ENCODE peak calls at places on chromosomes 3 and 15, in nine cellular contexts. One of them, this sample, is unnamed.

GRCh38 chr3:197554196-197554561 is 1.6 kb downstream of the BDH1 start:
- DNase-seq in HCT116: no peak
- DNase-seq in neural progenitor cell: no peak
- DNase-seq in PC-3: no peak
- DNase-seq in GM23338: no peak
- DNase-seq in OCI-LY7: peak
- DNase-seq in MM.1S: peak
- DNase-seq in hepatocyte: no peak
- DNase-seq in GM23248: no peak
- DNase-seq in this sample: no peak

GRCh38 chr3:148902173-148902791 is 37.2 kb downstream of the CPA3 start:
- DNase-seq in PC-3: peak
- DNase-seq in OCI-LY7: no peak
- DNase-seq in MM.1S: no peak
- DNase-seq in GM23338: no peak
- DNase-seq in neural progenitor cell: no peak
- DNase-seq in GM23248: peak
- DNase-seq in hepatocyte: no peak
- DNase-seq in HCT116: no peak
- DNase-seq in this sample: no peak

GRCh38 chr3:33658971-33659848 is 58.8 kb downstream of the CLASP2 start:
- DNase-seq in GM23248: peak
- DNase-seq in hepatocyte: peak
- DNase-seq in MM.1S: peak
- DNase-seq in neural progenitor cell: peak
- DNase-seq in GM23338: peak
- DNase-seq in HCT116: no peak
- DNase-seq in OCI-LY7: peak
- DNase-seq in PC-3: no peak
- DNase-seq in this sample: peak

GRCh38 chr15:27672537-27672936 is 426.6 kb downstream of the OCA2 start:
- DNase-seq in HCT116: no peak
- DNase-seq in OCI-LY7: no peak
- DNase-seq in neural progenitor cell: no peak
- DNase-seq in PC-3: no peak
- DNase-seq in MM.1S: no peak
- DNase-seq in GM23248: no peak
- DNase-seq in GM23338: no peak
- DNase-seq in hepatocyte: no peak
- DNase-seq in this sample: no peak

GRCh38 chr3:56758539-56758981 is 43.2 kb downstream of the ARHGEF3 start:
- DNase-seq in HCT116: peak
- DNase-seq in GM23338: no peak
- DNase-seq in PC-3: peak
- DNase-seq in GM23248: peak
- DNase-seq in MM.1S: no peak
- DNase-seq in OCI-LY7: no peak
- DNase-seq in neural progenitor cell: no peak
- DNase-seq in hepatocyte: peak
- DNase-seq in this sample: peak

GRCh38 chr3:31945738-31946052 is 35.4 kb downstream of the OSBPL10 start:
- DNase-seq in HCT116: no peak
- DNase-seq in GM23248: peak
- DNase-seq in GM23338: no peak
- DNase-seq in MM.1S: no peak
- DNase-seq in hepatocyte: no peak
- DNase-seq in neural progenitor cell: no peak
- DNase-seq in PC-3: no peak
- DNase-seq in OCI-LY7: no peak
- DNase-seq in this sample: no peak

GRCh38 chr3:136311971-136312370 is 61.8 kb downstream of the PCCB start:
- DNase-seq in OCI-LY7: no peak
- DNase-seq in GM23338: no peak
- DNase-seq in HCT116: no peak
- DNase-seq in PC-3: no peak
- DNase-seq in GM23248: peak
- DNase-seq in hepatocyte: no peak
- DNase-seq in MM.1S: no peak
- DNase-seq in neural progenitor cell: no peak
- DNase-seq in this sample: no peak

GRCh38 chr3:126365351-126366274 is 8.4 kb upstream of the KLF15 start:
- DNase-seq in PC-3: no peak
- DNase-seq in neural progenitor cell: no peak
- DNase-seq in MM.1S: peak
- DNase-seq in hepatocyte: no peak
- DNase-seq in HCT116: no peak
- DNase-seq in GM23338: peak
- DNase-seq in GM23248: no peak
- DNase-seq in OCI-LY7: no peak
- DNase-seq in this sample: no peak

GRCh38 chr3:169404491-169404890 is 259.0 kb downstream of the MECOM start:
- DNase-seq in HCT116: no peak
- DNase-seq in PC-3: no peak
- DNase-seq in OCI-LY7: no peak
- DNase-seq in hepatocyte: no peak
- DNase-seq in neural progenitor cell: peak
- DNase-seq in MM.1S: no peak
- DNase-seq in GM23248: no peak
- DNase-seq in GM23338: peak
- DNase-seq in this sample: no peak

GRCh38 chr15:32842081-32842480 is 124.3 kb downstream of the GREM1 start:
- DNase-seq in HCT116: no peak
- DNase-seq in OCI-LY7: no peak
- DNase-seq in hepatocyte: no peak
- DNase-seq in MM.1S: no peak
- DNase-seq in GM23248: peak
- DNase-seq in PC-3: no peak
- DNase-seq in neural progenitor cell: no peak
- DNase-seq in GM23338: no peak
- DNase-seq in this sample: no peak

GRCh38 chr3:124059580-124059979 is 67.7 kb upstream of the ROPN1 start:
- DNase-seq in PC-3: no peak
- DNase-seq in OCI-LY7: no peak
- DNase-seq in neural progenitor cell: no peak
- DNase-seq in hepatocyte: no peak
- DNase-seq in GM23248: peak
- DNase-seq in HCT116: no peak
- DNase-seq in GM23338: no peak
- DNase-seq in MM.1S: no peak
- DNase-seq in this sample: no peak

GRCh38 chr3:25427155-25428002 is 684 bp upstream of the RARB start:
- DNase-seq in hepatocyte: peak
- DNase-seq in PC-3: no peak
- DNase-seq in OCI-LY7: no peak
- DNase-seq in GM23338: no peak
- DNase-seq in GM23248: peak
- DNase-seq in MM.1S: no peak
- DNase-seq in HCT116: no peak
- DNase-seq in neural progenitor cell: no peak
- DNase-seq in this sample: peak

GRCh38 chr15:36370051-36370734 is 209.2 kb upstream of the CDIN1 start:
- DNase-seq in HCT116: no peak
- DNase-seq in MM.1S: no peak
- DNase-seq in GM23338: no peak
- DNase-seq in neural progenitor cell: no peak
- DNase-seq in OCI-LY7: no peak
- DNase-seq in PC-3: no peak
- DNase-seq in GM23248: no peak
- DNase-seq in hepatocyte: no peak
- DNase-seq in this sample: no peak

DNA sequence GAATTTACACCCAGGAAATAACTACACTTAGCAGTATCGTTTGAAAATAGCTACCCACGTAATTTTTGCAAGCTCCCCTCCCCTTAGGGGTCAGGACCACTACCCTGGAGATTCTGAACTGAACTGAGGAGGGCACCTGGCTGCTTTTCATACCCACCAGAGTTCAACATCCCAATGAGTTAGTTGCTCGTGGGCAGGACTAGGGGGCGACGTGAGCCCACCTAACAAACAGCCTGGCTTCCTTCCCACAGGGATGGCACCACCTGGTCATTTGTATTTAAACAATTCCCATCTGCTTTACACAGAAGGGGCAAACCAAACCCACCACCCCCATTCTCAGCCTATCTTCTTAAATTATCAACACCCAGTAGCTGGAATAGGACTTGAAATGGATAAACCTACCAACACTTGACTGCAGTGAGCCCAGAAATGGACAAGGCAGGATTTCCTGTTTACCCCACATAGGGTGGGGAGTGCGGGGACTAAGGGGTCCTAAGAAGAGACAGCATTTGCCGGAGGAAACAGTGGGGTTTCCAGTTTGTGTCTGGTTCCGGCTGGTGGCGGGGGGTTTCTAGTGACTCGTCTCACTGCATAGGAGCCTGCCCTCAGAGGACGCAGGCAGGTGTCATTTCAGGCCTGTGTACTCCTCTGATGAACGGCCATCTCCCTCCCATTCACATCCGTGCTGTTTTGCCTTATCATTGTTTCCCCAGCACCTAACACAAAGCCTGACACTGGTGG is 11.6 kb upstream of the VGLL4 start:
- DNase-seq in GM23248: peak
- DNase-seq in HCT116: peak
- DNase-seq in MM.1S: no peak
- DNase-seq in neural progenitor cell: peak
- DNase-seq in PC-3: peak
- DNase-seq in OCI-LY7: peak
- DNase-seq in GM23338: peak
- DNase-seq in hepatocyte: no peak
- DNase-seq in this sample: peak
- TF ChIP-seq EZH2phosphoT487 in GM23248: no peak
- TF ChIP-seq EZH2phosphoT487 in HCT116: no peak
- TF ChIP-seq EZH2phosphoT487 in MM.1S: no peak
- TF ChIP-seq EZH2phosphoT487 in neural progenitor cell: no peak
- TF ChIP-seq EZH2phosphoT487 in PC-3: no peak
- TF ChIP-seq EZH2phosphoT487 in OCI-LY7: no peak
- TF ChIP-seq EZH2phosphoT487 in GM23338: no peak
- TF ChIP-seq EZH2phosphoT487 in hepatocyte: no peak
- TF ChIP-seq EZH2phosphoT487 in this sample: no peak

GRCh38 chr15:39710681-39711080 is 72.0 kb downstream of the FSIP1 start:
- DNase-seq in GM23338: no peak
- DNase-seq in neural progenitor cell: no peak
- DNase-seq in OCI-LY7: no peak
- DNase-seq in HCT116: no peak
- DNase-seq in hepatocyte: no peak
- DNase-seq in PC-3: peak
- DNase-seq in GM23248: no peak
- DNase-seq in MM.1S: no peak
- DNase-seq in this sample: no peak

GRCh38 chr15:39717134-39717533 is 65.5 kb downstream of the FSIP1 start:
- DNase-seq in GM23248: no peak
- DNase-seq in neural progenitor cell: no peak
- DNase-seq in PC-3: peak
- DNase-seq in HCT116: no peak
- DNase-seq in MM.1S: no peak
- DNase-seq in hepatocyte: no peak
- DNase-seq in GM23338: no peak
- DNase-seq in OCI-LY7: no peak
- DNase-seq in this sample: no peak

GRCh38 chr15:39709941-39710340 is 72.7 kb downstream of the FSIP1 start:
- DNase-seq in MM.1S: no peak
- DNase-seq in OCI-LY7: no peak
- DNase-seq in GM23338: no peak
- DNase-seq in neural progenitor cell: no peak
- DNase-seq in HCT116: no peak
- DNase-seq in GM23248: no peak
- DNase-seq in hepatocyte: no peak
- DNase-seq in PC-3: no peak
- DNase-seq in this sample: no peak

GRCh38 chr15:39713846-39714245 is 68.8 kb downstream of the FSIP1 start:
- DNase-seq in OCI-LY7: no peak
- DNase-seq in HCT116: no peak
- DNase-seq in hepatocyte: no peak
- DNase-seq in MM.1S: no peak
- DNase-seq in GM23338: no peak
- DNase-seq in GM23248: no peak
- DNase-seq in neural progenitor cell: no peak
- DNase-seq in PC-3: no peak
- DNase-seq in this sample: no peak

GRCh38 chr15:39714251-39714650 is 68.4 kb downstream of the FSIP1 start:
- DNase-seq in MM.1S: no peak
- DNase-seq in PC-3: no peak
- DNase-seq in GM23338: no peak
- DNase-seq in OCI-LY7: no peak
- DNase-seq in neural progenitor cell: no peak
- DNase-seq in hepatocyte: no peak
- DNase-seq in GM23248: no peak
- DNase-seq in HCT116: no peak
- DNase-seq in this sample: no peak
- TF ChIP-seq EZH2phosphoT487 in MM.1S: no peak
- TF ChIP-seq EZH2phosphoT487 in PC-3: no peak
- TF ChIP-seq EZH2phosphoT487 in GM23338: no peak
- TF ChIP-seq EZH2phosphoT487 in OCI-LY7: no peak
- TF ChIP-seq EZH2phosphoT487 in neural progenitor cell: no peak
- TF ChIP-seq EZH2phosphoT487 in hepatocyte: no peak
- TF ChIP-seq EZH2phosphoT487 in GM23248: no peak
- TF ChIP-seq EZH2phosphoT487 in HCT116: no peak
- TF ChIP-seq EZH2phosphoT487 in this sample: no peak

DNA sequence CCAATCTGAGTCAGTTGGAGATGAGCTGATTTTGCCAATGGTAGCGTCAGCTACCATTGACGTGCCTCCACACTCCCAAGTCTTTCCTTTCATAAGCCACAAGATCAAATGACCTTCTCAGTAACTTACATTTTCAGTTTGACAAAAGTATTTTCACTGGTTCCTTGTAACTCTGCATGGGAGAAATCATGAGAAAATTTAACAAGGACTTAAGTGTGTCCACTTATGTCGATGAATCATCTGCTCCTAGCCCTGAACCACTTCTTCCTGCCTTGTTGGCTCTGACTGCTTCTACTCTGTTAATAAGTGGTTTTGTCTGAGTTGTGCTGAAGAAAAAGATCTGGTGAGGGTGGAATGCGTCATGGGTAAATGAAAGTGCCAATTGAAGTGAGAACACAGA is 101.2 kb downstream of the NFKBIZ start:
- DNase-seq in neural progenitor cell: no peak
- DNase-seq in OCI-LY7: no peak
- DNase-seq in HCT116: no peak
- DNase-seq in PC-3: peak
- DNase-seq in MM.1S: no peak
- DNase-seq in GM23338: no peak
- DNase-seq in GM23248: peak
- DNase-seq in hepatocyte: no peak
- DNase-seq in this sample: no peak
- TF ChIP-seq EZH2phosphoT487 in neural progenitor cell: no peak
- TF ChIP-seq EZH2phosphoT487 in OCI-LY7: no peak
- TF ChIP-seq EZH2phosphoT487 in HCT116: no peak
- TF ChIP-seq EZH2phosphoT487 in PC-3: no peak
- TF ChIP-seq EZH2phosphoT487 in MM.1S: no peak
- TF ChIP-seq EZH2phosphoT487 in GM23338: no peak
- TF ChIP-seq EZH2phosphoT487 in GM23248: no peak
- TF ChIP-seq EZH2phosphoT487 in hepatocyte: no peak
- TF ChIP-seq EZH2phosphoT487 in this sample: no peak

DNA sequence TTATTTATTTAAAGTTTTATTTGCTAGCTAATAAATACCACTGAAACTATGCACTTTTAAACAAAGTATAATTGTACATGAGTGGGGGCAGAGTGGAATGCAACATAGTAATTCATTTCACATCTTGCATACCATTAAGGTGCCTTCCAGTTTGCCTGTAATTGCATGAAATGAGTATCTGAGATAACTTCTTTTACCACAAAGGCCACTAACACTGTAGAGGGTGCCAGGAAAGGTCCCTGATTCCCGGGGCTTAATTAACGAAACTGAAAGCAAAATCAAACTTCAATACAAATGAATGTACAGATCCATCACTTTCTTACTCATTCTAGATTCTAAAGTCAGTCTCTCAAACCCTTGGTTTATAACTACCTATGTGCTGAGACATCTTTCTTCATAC is 2.1 kb downstream of the CD47 start:
- DNase-seq in OCI-LY7: peak
- DNase-seq in HCT116: no peak
- DNase-seq in GM23248: peak
- DNase-seq in GM23338: no peak
- DNase-seq in MM.1S: peak
- DNase-seq in neural progenitor cell: no peak
- DNase-seq in PC-3: peak
- DNase-seq in hepatocyte: no peak
- DNase-seq in this sample: no peak
- TF ChIP-seq EZH2phosphoT487 in OCI-LY7: no peak
- TF ChIP-seq EZH2phosphoT487 in HCT116: no peak
- TF ChIP-seq EZH2phosphoT487 in GM23248: no peak
- TF ChIP-seq EZH2phosphoT487 in GM23338: no peak
- TF ChIP-seq EZH2phosphoT487 in MM.1S: no peak
- TF ChIP-seq EZH2phosphoT487 in neural progenitor cell: no peak
- TF ChIP-seq EZH2phosphoT487 in PC-3: no peak
- TF ChIP-seq EZH2phosphoT487 in hepatocyte: no peak
- TF ChIP-seq EZH2phosphoT487 in this sample: no peak

This sample was measured in SK-N-SH.